ENCODE peak calls at places on chromosomes 16 and 17, in ten cellular contexts. U is cardiac muscle cell, H is SJSA1, X is AG10803, G is AG04449, C is RWPE2, W is transverse colon, A is A673, B is astrocyte of the cerebellum, V is fibroblast of lung. D is an unnamed sample.

GRCh38 chr17:44397479-44398440 is 8.3 kb upstream of the ITGA2B start:
- DNase-seq in H (peak), A (no peak), B (no peak), G (no peak), X (no peak), U (no peak), C (no peak), W (no peak), V (no peak), D (no peak)

GRCh38 chr16:46765050-46765449 is 16.9 kb upstream of the MYLK3 start:
- DNase-seq in U (no peak), X (peak), H (no peak), W (no peak), G (peak), B (peak), A (no peak), V (peak), C (no peak), D (no peak)

GRCh38 chr16:67909056-67909742 is 16.1 kb downstream of the PSKH1 start:
- DNase-seq in G (no peak), U (no peak), W (no peak), V (no peak), X (no peak), H (no peak), A (no peak), C (no peak), B (no peak), D (no peak)

GRCh38 chr17:39604911-39605491 is 2.7 kb downstream of the NEUROD2 start:
- DNase-seq in X (no peak), U (no peak), G (no peak), H (no peak), B (no peak), W (no peak), A (no peak), C (no peak), V (no peak), D (no peak)

GRCh38 chr17:75518983-75519540 is 2.7 kb downstream of the TSEN54 start:
- DNase-seq in U (no peak), B (no peak), W (no peak), A (no peak), V (no peak), G (no peak), H (no peak), X (no peak), C (no peak), D (no peak)

GRCh38 chr16:15141586-15141985 is 47.5 kb upstream of the RRN3 start:
- DNase-seq in B (no peak), X (no peak), V (no peak), C (no peak), A (no peak), H (no peak), W (no peak), U (no peak), G (no peak), D (no peak)

GRCh38 chr16:49560018-49560830 is 186.6 kb downstream of the C16orf78 start:
- DNase-seq in G (no peak), H (no peak), A (no peak), B (peak), V (peak), C (no peak), X (no peak), W (no peak), U (no peak), D (peak)

GRCh38 chr17:57622886-57623433 is 122.1 kb downstream of the CCDC182 start:
- DNase-seq in G (peak), V (peak), U (peak), H (peak), A (no peak), C (no peak), X (peak), B (peak), W (no peak), D (peak)

GRCh38 chr17:71922439-71922838 is 198.4 kb upstream of the SOX9 start:
- DNase-seq in W (no peak), C (peak), G (no peak), B (peak), X (peak), V (peak), H (no peak), A (no peak), U (no peak), D (no peak)

GRCh38 chr17:42493324-42493723 is 34.6 kb downstream of the ATP6V0A1 start:
- DNase-seq in B (no peak), H (no peak), U (no peak), C (no peak), W (no peak), V (no peak), G (no peak), A (no peak), X (no peak), D (no peak)

GRCh38 chr17:27417596-27418365 is 38.5 kb upstream of the KSR1 start:
- DNase-seq in U (no peak), V (no peak), B (no peak), W (no peak), C (no peak), X (no peak), H (no peak), A (no peak), G (no peak), D (no peak)

GRCh38 chr17:82752371-82753200 is 721 bp downstream of the TBCD start:
- DNase-seq in B (no peak), G (no peak), X (no peak), C (no peak), H (peak), W (peak), A (peak), V (no peak), U (peak), D (peak)

GRCh38 chr17:51947160-51947559 is 211.4 kb downstream of the CA10 start:
- DNase-seq in X (no peak), W (peak), A (no peak), C (no peak), H (no peak), B (no peak), V (no peak), G (no peak), U (no peak), D (no peak)

GRCh38 chr17:42900460-42901331 is at the start of gene G6PC1:
- DNase-seq in V (no peak), H (no peak), C (no peak), B (no peak), U (no peak), W (no peak), A (no peak), X (no peak), G (no peak), D (no peak)

GRCh38 chr16:12436201-12436657 is 367.5 kb downstream of the CPPED1 start:
- DNase-seq in H (no peak), U (peak), W (no peak), X (no peak), B (no peak), A (no peak), G (no peak), C (no peak), V (no peak), D (no peak)

GRCh38 chr16:17116595-17117322 is 354.0 kb downstream of the XYLT1 start:
- DNase-seq in C (no peak), U (no peak), G (no peak), A (no peak), V (no peak), W (no peak), X (no peak), B (no peak), H (no peak), D (no peak)

GRCh38 chr17:17784599-17785264 is 52.1 kb downstream of the SREBF1 start:
- DNase-seq in W (no peak), B (no peak), G (no peak), C (no peak), H (no peak), A (peak), U (no peak), X (no peak), V (no peak), D (no peak)

GRCh38 chr17:78618264-78619066 is 41.3 kb upstream of the DNAH17 start:
- DNase-seq in X (no peak), C (no peak), V (no peak), W (no peak), G (no peak), B (no peak), U (no peak), A (no peak), H (no peak), D (peak)

GRCh38 chr17:75008373-75008772 is 4.1 kb upstream of the MRPL58 start:
- DNase-seq in V (no peak), G (no peak), U (no peak), H (no peak), W (no peak), C (no peak), B (no peak), A (no peak), X (no peak), D (no peak)

GRCh38 chr17:4375039-4375748 is 8.7 kb upstream of the UBE2G1 start:
- DNase-seq in B (no peak), H (no peak), U (no peak), G (no peak), X (no peak), C (no peak), V (no peak), A (no peak), W (peak), D (no peak)

GRCh38 chr17:14197582-14197981 is 39.1 kb downstream of the CDRT15 start:
- DNase-seq in G (no peak), X (no peak), U (no peak), H (no peak), A (no peak), C (no peak), W (peak), B (no peak), V (no peak), D (no peak)

GRCh38 chr16:11835891-11836652 is 15.3 kb downstream of the RSL1D1 start:
- DNase-seq in B (peak), H (no peak), X (peak), G (no peak), U (peak), V (peak), W (no peak), A (peak), C (no peak), D (peak)

GRCh38 chr16:12294471-12294870 is 317.9 kb downstream of the SNX29 start:
- DNase-seq in G (no peak), U (no peak), X (no peak), H (no peak), W (no peak), C (no peak), B (no peak), V (no peak), A (no peak), D (no peak)

DNA sequence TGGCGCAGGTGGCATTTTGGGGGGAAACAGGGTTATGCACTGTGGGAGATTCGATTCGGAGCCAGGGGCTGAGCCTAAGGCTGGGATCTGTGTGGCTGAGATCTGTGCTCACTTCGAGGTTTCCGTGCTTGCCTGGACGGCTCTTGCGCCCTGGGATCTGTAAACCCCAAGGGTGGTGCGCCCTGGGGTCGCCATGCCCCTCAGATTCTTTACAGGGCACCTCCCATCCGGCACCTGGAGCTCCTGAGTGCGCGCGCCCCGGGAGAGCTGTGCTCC is 377 bp downstream of the SLC13A5 start:
- DNase-seq in U (no peak), G (no peak), A (no peak), W (no peak), B (no peak), C (no peak), H (no peak), X (no peak), V (no peak), D (no peak)
- H3K4me3 ChIP-seq in U (peak), G (no peak), A (peak), W (no peak), B (peak), C (no peak), H (no peak), X (no peak), V (no peak), D (no peak)

GRCh38 chr16:19717319-19717718 is 708 bp downstream of the KNOP1 start:
- DNase-seq in V (no peak), A (peak), H (no peak), W (no peak), U (no peak), G (no peak), B (no peak), C (no peak), X (peak), D (no peak)

GRCh38 chr16:19717781-19718623 is at the start of the genes IQCK and KNOP1:
- DNase-seq in X (peak), W (peak), H (peak), A (peak), U (peak), C (peak), G (peak), B (peak), V (peak), D (peak)

GRCh38 chr16:19718624-19718965 is 524 bp downstream of the IQCK start:
- DNase-seq in B (no peak), A (peak), G (no peak), C (no peak), V (peak), H (no peak), X (no peak), W (no peak), U (no peak), D (no peak)

GRCh38 chr16:19715566-19715965 is 2.5 kb downstream of the KNOP1 start:
- DNase-seq in A (no peak), G (no peak), X (no peak), C (no peak), H (no peak), U (no peak), B (no peak), V (no peak), W (no peak), D (no peak)

DNA sequence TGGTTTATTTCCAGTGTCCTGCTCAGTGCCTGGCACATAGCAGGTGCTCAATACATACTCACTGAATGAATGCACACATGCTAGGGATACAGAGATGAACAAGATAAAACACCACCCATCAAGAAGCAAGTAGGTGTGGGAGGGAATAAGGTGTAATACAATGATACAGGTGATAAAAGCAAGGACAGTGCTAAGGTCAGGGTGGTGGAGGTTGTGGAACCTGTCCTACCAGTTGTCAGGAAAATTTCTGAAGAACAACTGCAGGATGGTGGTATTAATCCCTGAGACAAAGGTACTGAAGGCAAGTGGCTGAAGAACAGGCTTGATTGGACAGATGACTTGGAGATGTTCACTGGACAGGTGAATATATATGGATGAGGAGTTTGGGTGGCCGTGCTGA is 1.8 kb downstream of the KNOP1 start:
- DNase-seq in A (no peak), B (no peak), V (no peak), X (no peak), W (peak), C (no peak), H (no peak), G (no peak), U (no peak), D (no peak)
- H3K4me3 ChIP-seq in A (peak), B (no peak), V (peak), X (no peak), W (peak), C (no peak), H (no peak), G (no peak), U (no peak), D (peak)

GRCh38 chr17:68897557-68897956 is 57.6 kb downstream of the ABCA8 start:
- DNase-seq in W (no peak), G (no peak), C (no peak), B (no peak), U (no peak), V (no peak), H (no peak), A (no peak), X (no peak), D (no peak)
- H3K4me3 ChIP-seq in W (no peak), G (no peak), C (no peak), B (no peak), U (no peak), V (no peak), H (no peak), A (no peak), X (no peak), D (no peak)

GRCh38 chr16:80466024-80466986 is 74.5 kb upstream of the DYNLRB2 start:
- DNase-seq in V (peak), B (peak), W (peak), C (peak), X (peak), H (peak), U (peak), G (no peak), A (peak), D (peak)

GRCh38 chr16:80460988-80461387 is 79.8 kb upstream of the DYNLRB2 start:
- DNase-seq in W (no peak), U (no peak), H (no peak), C (no peak), X (no peak), V (no peak), B (no peak), A (no peak), G (no peak), D (no peak)

GRCh38 chr16:80463303-80463702 is 77.5 kb upstream of the DYNLRB2 start:
- DNase-seq in X (no peak), A (no peak), U (no peak), B (no peak), H (no peak), V (no peak), G (no peak), C (no peak), W (no peak), D (no peak)

GRCh38 chr16:80462902-80463301 is 77.9 kb upstream of the DYNLRB2 start:
- DNase-seq in H (no peak), A (no peak), W (peak), U (no peak), C (no peak), V (no peak), G (no peak), X (no peak), B (no peak), D (no peak)

DNA sequence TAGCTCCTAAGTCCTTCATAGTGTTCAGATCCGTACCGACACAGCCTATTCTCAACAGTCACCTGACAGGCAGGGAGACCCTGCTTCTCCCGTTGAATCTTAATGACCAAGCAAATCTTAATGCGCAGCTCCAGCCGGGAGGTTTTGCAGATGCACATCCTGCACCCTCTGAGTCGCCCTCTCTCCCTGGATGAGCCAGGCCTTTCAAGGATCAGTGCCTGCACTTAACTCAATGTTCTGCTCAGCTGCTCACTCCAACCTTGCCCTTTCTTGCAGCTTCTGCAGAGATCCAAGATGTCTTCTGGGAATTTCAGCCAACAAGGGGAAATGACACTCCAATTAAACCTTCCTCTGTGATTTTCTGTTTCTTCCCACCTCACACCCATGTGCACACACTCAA is 77.0 kb upstream of the DYNLRB2 start:
- DNase-seq in G (no peak), C (no peak), A (no peak), X (no peak), V (no peak), W (no peak), B (no peak), U (no peak), H (no peak), D (no peak)
- H3K4me3 ChIP-seq in G (no peak), C (no peak), A (no peak), X (no peak), V (no peak), W (no peak), B (no peak), U (no peak), H (no peak), D (no peak)

GRCh38 chr16:2992383-2993081 is 12.3 kb upstream of the PKMYT1 start:
- DNase-seq in X (no peak), C (no peak), A (no peak), G (no peak), B (no peak), V (no peak), W (no peak), U (no peak), H (no peak), D (no peak)
- H3K4me3 ChIP-seq in X (no peak), C (no peak), A (no peak), G (no peak), B (no peak), V (no peak), W (no peak), U (no peak), H (no peak), D (no peak)

DNA sequence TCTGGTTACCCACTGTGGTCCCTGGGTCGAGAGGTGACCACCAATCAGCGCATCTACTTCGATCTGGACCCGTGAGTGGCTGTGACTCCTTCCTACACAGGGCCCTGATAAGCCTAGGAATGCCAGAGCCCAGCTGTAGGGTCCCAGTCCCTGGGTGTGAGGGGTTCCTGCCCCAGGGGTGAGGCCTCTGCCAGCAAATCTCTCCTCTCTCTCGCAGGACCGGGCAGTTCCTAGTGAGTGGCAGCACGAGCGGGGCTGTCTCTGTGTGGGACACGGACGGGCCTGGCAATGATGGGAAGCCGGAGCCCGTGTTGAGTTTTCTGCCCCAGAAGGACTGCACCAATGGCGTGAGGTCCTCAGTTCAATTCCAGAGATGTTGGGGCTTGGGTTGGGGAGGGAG is 2.2 kb upstream of the EFNB3 start:
- DNase-seq in W (no peak), A (no peak), U (no peak), V (no peak), C (no peak), X (no peak), B (no peak), G (no peak), H (no peak), D (no peak)
- H3K4me3 ChIP-seq in W (no peak), A (no peak), U (no peak), V (no peak), C (no peak), X (no peak), B (no peak), G (no peak), H (no peak), D (no peak)

GRCh38 chr17:80948961-80949450 is 42.6 kb upstream of the CHMP6 start:
- DNase-seq in A (no peak), B (no peak), X (no peak), G (no peak), V (no peak), C (no peak), H (no peak), W (no peak), U (no peak), D (no peak)

GRCh38 chr17:80948091-80948960 is 43.3 kb upstream of the CHMP6 start:
- DNase-seq in U (no peak), X (no peak), V (peak), B (no peak), H (no peak), G (no peak), C (peak), A (no peak), W (no peak), D (no peak)

GRCh38 chr17:80951121-80952090 is 40.2 kb upstream of the CHMP6 start:
- DNase-seq in X (no peak), W (no peak), C (peak), G (no peak), A (no peak), V (no peak), U (no peak), H (no peak), B (no peak), D (no peak)

GRCh38 chr17:80950466-80951120 is 41.0 kb upstream of the CHMP6 start:
- DNase-seq in X (no peak), C (no peak), W (no peak), A (no peak), B (no peak), U (no peak), V (no peak), H (no peak), G (no peak), D (no peak)

DNA sequence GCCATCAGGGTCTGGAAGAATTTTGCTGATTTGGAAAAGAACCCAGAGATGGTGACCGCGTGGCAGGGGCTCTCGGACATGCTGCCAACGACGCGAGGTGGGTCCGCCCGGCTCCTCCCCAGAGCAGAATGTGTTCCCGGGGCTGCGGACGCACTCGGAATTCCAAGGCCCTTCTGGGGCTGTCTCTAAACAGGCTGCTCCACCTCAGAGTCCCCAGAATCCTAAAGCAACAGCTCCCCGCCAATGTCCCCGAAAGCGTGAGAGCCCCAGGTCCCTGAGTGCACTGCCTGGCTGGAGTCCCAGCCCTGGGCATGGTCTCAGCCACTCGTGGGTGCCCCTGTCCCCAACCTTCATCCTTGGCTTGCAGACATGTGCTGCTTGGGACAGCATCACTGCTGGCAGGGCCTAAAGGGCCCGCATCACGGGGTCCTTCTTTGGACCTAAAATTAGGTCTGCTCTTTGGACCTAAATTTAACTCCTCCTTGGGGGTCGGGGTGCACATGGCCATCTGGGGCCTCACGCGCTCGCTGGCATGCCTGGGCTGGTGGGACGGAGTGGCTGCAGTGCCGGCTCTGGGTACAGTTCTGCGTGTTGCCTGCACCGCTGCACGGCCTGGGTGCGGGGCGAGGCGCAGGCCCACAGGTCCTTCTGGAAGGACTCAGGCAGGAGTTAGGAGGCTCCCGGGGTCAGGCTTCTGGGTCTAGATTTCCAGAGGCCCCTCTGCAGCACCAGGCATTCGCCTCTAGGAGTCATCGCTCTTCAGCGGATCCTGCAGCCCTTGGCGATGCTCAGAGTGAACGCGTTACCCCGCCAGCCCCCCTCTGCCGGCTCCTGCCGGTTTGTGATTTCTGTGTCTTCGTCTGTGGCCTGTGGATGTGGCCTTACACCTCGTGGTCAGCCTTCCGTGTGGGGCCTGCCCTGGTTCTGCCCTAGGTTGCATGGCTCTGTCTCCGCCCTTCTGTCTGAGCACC is 41.9 kb upstream of the CHMP6 start:
- DNase-seq in C (no peak), A (no peak), G (no peak), B (no peak), U (no peak), H (no peak), W (peak), X (no peak), V (no peak), D (no peak)
- H3K4me3 ChIP-seq in C (no peak), A (no peak), G (no peak), B (no peak), U (no peak), H (no peak), W (no peak), X (no peak), V (no peak), D (no peak)